ENCODE peak calls at places on chromosome 15, in five cellular contexts. One of them, this sample, is unnamed.

GRCh38 chr15:82595766-82596165 is 51.4 kb downstream of the CPEB1 start:
- DNase-seq in substantia nigra: no peak
- DNase-seq in EL: no peak
- DNase-seq in activated naive CD4-positive, alpha-beta T cell treated with Interleukin-2 at 50 U/mL for 16 hours: no peak
- DNase-seq in posterior cingulate gyrus: no peak
- DNase-seq in this sample: no peak

GRCh38 chr15:85491663-85492062 is 111.3 kb downstream of the AKAP13 start:
- DNase-seq in substantia nigra: no peak
- DNase-seq in EL: no peak
- DNase-seq in activated naive CD4-positive, alpha-beta T cell treated with Interleukin-2 at 50 U/mL for 16 hours: no peak
- DNase-seq in posterior cingulate gyrus: no peak
- DNase-seq in this sample: no peak

GRCh38 chr15:100880139-100880896 is 687 bp downstream of the ALDH1A3 start:
- DNase-seq in substantia nigra: no peak
- DNase-seq in EL: peak
- DNase-seq in activated naive CD4-positive, alpha-beta T cell treated with Interleukin-2 at 50 U/mL for 16 hours: no peak
- DNase-seq in posterior cingulate gyrus: no peak
- DNase-seq in this sample: no peak

GRCh38 chr15:67074886-67075229 is 9.5 kb downstream of the SMAD3 start:
- DNase-seq in substantia nigra: no peak
- DNase-seq in EL: peak
- DNase-seq in activated naive CD4-positive, alpha-beta T cell treated with Interleukin-2 at 50 U/mL for 16 hours: no peak
- DNase-seq in posterior cingulate gyrus: no peak
- DNase-seq in this sample: no peak

GRCh38 chr15:100891316-100892012 is 11.8 kb downstream of the ALDH1A3 start:
- DNase-seq in substantia nigra: peak
- DNase-seq in EL: peak
- DNase-seq in activated naive CD4-positive, alpha-beta T cell treated with Interleukin-2 at 50 U/mL for 16 hours: no peak
- DNase-seq in posterior cingulate gyrus: no peak
- DNase-seq in this sample: peak

GRCh38 chr15:65818927-65819562 is 27.0 kb upstream of the DENND4A start:
- DNase-seq in substantia nigra: no peak
- DNase-seq in EL: no peak
- DNase-seq in activated naive CD4-positive, alpha-beta T cell treated with Interleukin-2 at 50 U/mL for 16 hours: no peak
- DNase-seq in posterior cingulate gyrus: no peak
- DNase-seq in this sample: no peak

GRCh38 chr15:66883322-66883911 is 181.4 kb downstream of the SMAD6 start:
- DNase-seq in substantia nigra: peak
- DNase-seq in EL: peak
- DNase-seq in activated naive CD4-positive, alpha-beta T cell treated with Interleukin-2 at 50 U/mL for 16 hours: no peak
- DNase-seq in posterior cingulate gyrus: peak
- DNase-seq in this sample: peak

GRCh38 chr15:44676676-44677075 is 13.2 kb upstream of the SPG11 start:
- DNase-seq in substantia nigra: no peak
- DNase-seq in EL: no peak
- DNase-seq in activated naive CD4-positive, alpha-beta T cell treated with Interleukin-2 at 50 U/mL for 16 hours: peak
- DNase-seq in posterior cingulate gyrus: no peak
- DNase-seq in this sample: no peak

GRCh38 chr15:81385110-81386076 is 11.4 kb upstream of the TMC3 start:
- DNase-seq in substantia nigra: no peak
- DNase-seq in EL: no peak
- DNase-seq in activated naive CD4-positive, alpha-beta T cell treated with Interleukin-2 at 50 U/mL for 16 hours: no peak
- DNase-seq in posterior cingulate gyrus: no peak
- DNase-seq in this sample: no peak

GRCh38 chr15:38411902-38412301 is 42.0 kb upstream of the FAM98B start:
- DNase-seq in substantia nigra: no peak
- DNase-seq in EL: no peak
- DNase-seq in activated naive CD4-positive, alpha-beta T cell treated with Interleukin-2 at 50 U/mL for 16 hours: no peak
- DNase-seq in posterior cingulate gyrus: no peak
- DNase-seq in this sample: peak

GRCh38 chr15:66269326-66270090 is 16.0 kb upstream of the MEGF11 start:
- DNase-seq in substantia nigra: no peak
- DNase-seq in EL: peak
- DNase-seq in activated naive CD4-positive, alpha-beta T cell treated with Interleukin-2 at 50 U/mL for 16 hours: no peak
- DNase-seq in posterior cingulate gyrus: peak
- DNase-seq in this sample: peak

GRCh38 chr15:94453227-94453626 is 221.9 kb downstream of the MCTP2 start:
- DNase-seq in substantia nigra: no peak
- DNase-seq in EL: no peak
- DNase-seq in activated naive CD4-positive, alpha-beta T cell treated with Interleukin-2 at 50 U/mL for 16 hours: no peak
- DNase-seq in posterior cingulate gyrus: no peak
- DNase-seq in this sample: no peak

GRCh38 chr15:76340802-76341365 is 4.3 kb downstream of the ISL2 start:
- DNase-seq in substantia nigra: no peak
- DNase-seq in EL: no peak
- DNase-seq in activated naive CD4-positive, alpha-beta T cell treated with Interleukin-2 at 50 U/mL for 16 hours: peak
- DNase-seq in posterior cingulate gyrus: no peak
- DNase-seq in this sample: no peak

GRCh38 chr15:75145027-75145841 is 56.4 kb upstream of the C15orf39 start:
- DNase-seq in substantia nigra: no peak
- DNase-seq in EL: peak
- DNase-seq in activated naive CD4-positive, alpha-beta T cell treated with Interleukin-2 at 50 U/mL for 16 hours: no peak
- DNase-seq in posterior cingulate gyrus: no peak
- DNase-seq in this sample: no peak

GRCh38 chr15:95741830-95742229 is 588.7 kb upstream of the NR2F2 start:
- DNase-seq in substantia nigra: no peak
- DNase-seq in EL: no peak
- DNase-seq in activated naive CD4-positive, alpha-beta T cell treated with Interleukin-2 at 50 U/mL for 16 hours: no peak
- DNase-seq in posterior cingulate gyrus: no peak
- DNase-seq in this sample: no peak

GRCh38 chr15:28178290-28178689 is 79.2 kb upstream of the OCA2 start:
- DNase-seq in substantia nigra: no peak
- DNase-seq in EL: no peak
- DNase-seq in activated naive CD4-positive, alpha-beta T cell treated with Interleukin-2 at 50 U/mL for 16 hours: no peak
- DNase-seq in posterior cingulate gyrus: no peak
- DNase-seq in this sample: no peak

GRCh38 chr15:72797338-72797689 is 13.8 kb upstream of the ADPGK start:
- DNase-seq in substantia nigra: no peak
- DNase-seq in EL: no peak
- DNase-seq in activated naive CD4-positive, alpha-beta T cell treated with Interleukin-2 at 50 U/mL for 16 hours: no peak
- DNase-seq in posterior cingulate gyrus: no peak
- DNase-seq in this sample: peak

GRCh38 chr15:28989239-28989830 is 103.6 kb downstream of the APBA2 start:
- DNase-seq in substantia nigra: peak
- DNase-seq in EL: peak
- DNase-seq in activated naive CD4-positive, alpha-beta T cell treated with Interleukin-2 at 50 U/mL for 16 hours: no peak
- DNase-seq in posterior cingulate gyrus: peak
- DNase-seq in this sample: peak

GRCh38 chr15:40162552-40162951 is 1.7 kb downstream of the BUB1B start:
- DNase-seq in substantia nigra: no peak
- DNase-seq in EL: no peak
- DNase-seq in activated naive CD4-positive, alpha-beta T cell treated with Interleukin-2 at 50 U/mL for 16 hours: no peak
- DNase-seq in posterior cingulate gyrus: no peak
- DNase-seq in this sample: no peak

GRCh38 chr15:55884223-55884622 is 109.2 kb downstream of the NEDD4 start:
- DNase-seq in substantia nigra: no peak
- DNase-seq in EL: no peak
- DNase-seq in activated naive CD4-positive, alpha-beta T cell treated with Interleukin-2 at 50 U/mL for 16 hours: no peak
- DNase-seq in posterior cingulate gyrus: no peak
- DNase-seq in this sample: no peak

GRCh38 chr15:31263751-31264533 is 62.7 kb upstream of the KLF13 start:
- DNase-seq in substantia nigra: peak
- DNase-seq in EL: no peak
- DNase-seq in activated naive CD4-positive, alpha-beta T cell treated with Interleukin-2 at 50 U/mL for 16 hours: peak
- DNase-seq in posterior cingulate gyrus: no peak
- DNase-seq in this sample: peak

GRCh38 chr15:69973102-69973714 is 124.5 kb downstream of the TLE3 start:
- DNase-seq in substantia nigra: no peak
- DNase-seq in EL: peak
- DNase-seq in activated naive CD4-positive, alpha-beta T cell treated with Interleukin-2 at 50 U/mL for 16 hours: peak
- DNase-seq in posterior cingulate gyrus: no peak
- DNase-seq in this sample: no peak

GRCh38 chr15:62444104-62445027 is 279.3 kb upstream of the C2CD4B start:
- DNase-seq in substantia nigra: no peak
- DNase-seq in EL: peak
- DNase-seq in activated naive CD4-positive, alpha-beta T cell treated with Interleukin-2 at 50 U/mL for 16 hours: no peak
- DNase-seq in posterior cingulate gyrus: peak
- DNase-seq in this sample: peak

GRCh38 chr15:75727851-75728715 is 15.4 kb upstream of the CSPG4 start:
- DNase-seq in substantia nigra: peak
- DNase-seq in EL: peak
- DNase-seq in activated naive CD4-positive, alpha-beta T cell treated with Interleukin-2 at 50 U/mL for 16 hours: peak
- DNase-seq in posterior cingulate gyrus: peak
- DNase-seq in this sample: peak

GRCh38 chr15:42772126-42772525 is 35.2 kb upstream of the CDAN1 start:
- DNase-seq in substantia nigra: no peak
- DNase-seq in EL: no peak
- DNase-seq in activated naive CD4-positive, alpha-beta T cell treated with Interleukin-2 at 50 U/mL for 16 hours: no peak
- DNase-seq in posterior cingulate gyrus: no peak
- DNase-seq in this sample: no peak

GRCh38 chr15:25186411-25186810 is 231.6 kb downstream of the SNRPN start:
- DNase-seq in substantia nigra: no peak
- DNase-seq in EL: no peak
- DNase-seq in activated naive CD4-positive, alpha-beta T cell treated with Interleukin-2 at 50 U/mL for 16 hours: no peak
- DNase-seq in posterior cingulate gyrus: no peak
- DNase-seq in this sample: no peak

GRCh38 chr15:89155656-89156055 is 65.7 kb downstream of the RLBP1 start:
- DNase-seq in substantia nigra: no peak
- DNase-seq in EL: no peak
- DNase-seq in activated naive CD4-positive, alpha-beta T cell treated with Interleukin-2 at 50 U/mL for 16 hours: no peak
- DNase-seq in posterior cingulate gyrus: no peak
- DNase-seq in this sample: no peak

GRCh38 chr15:33864360-33865075 is 103.8 kb upstream of the CHRM5 start:
- DNase-seq in substantia nigra: no peak
- DNase-seq in EL: no peak
- DNase-seq in activated naive CD4-positive, alpha-beta T cell treated with Interleukin-2 at 50 U/mL for 16 hours: no peak
- DNase-seq in posterior cingulate gyrus: no peak
- DNase-seq in this sample: no peak

GRCh38 chr15:82621970-82622369 is 25.2 kb downstream of the CPEB1 start:
- DNase-seq in substantia nigra: no peak
- DNase-seq in EL: no peak
- DNase-seq in activated naive CD4-positive, alpha-beta T cell treated with Interleukin-2 at 50 U/mL for 16 hours: no peak
- DNase-seq in posterior cingulate gyrus: no peak
- DNase-seq in this sample: no peak

GRCh38 chr15:41936649-41937567 is 35.4 kb downstream of the EHD4 start:
- DNase-seq in substantia nigra: no peak
- DNase-seq in EL: no peak
- DNase-seq in activated naive CD4-positive, alpha-beta T cell treated with Interleukin-2 at 50 U/mL for 16 hours: peak
- DNase-seq in posterior cingulate gyrus: no peak
- DNase-seq in this sample: peak

GRCh38 chr15:25501828-25502446 is 63.1 kb upstream of the UBE3A start:
- DNase-seq in substantia nigra: no peak
- DNase-seq in EL: peak
- DNase-seq in activated naive CD4-positive, alpha-beta T cell treated with Interleukin-2 at 50 U/mL for 16 hours: no peak
- DNase-seq in posterior cingulate gyrus: no peak
- DNase-seq in this sample: peak

GRCh38 chr15:74839526-74840395 is 3.2 kb downstream of the ULK3 start:
- DNase-seq in substantia nigra: no peak
- DNase-seq in EL: no peak
- DNase-seq in activated naive CD4-positive, alpha-beta T cell treated with Interleukin-2 at 50 U/mL for 16 hours: no peak
- DNase-seq in posterior cingulate gyrus: no peak
- DNase-seq in this sample: no peak

GRCh38 chr15:85470549-85471271 is 90.3 kb downstream of the AKAP13 start:
- DNase-seq in substantia nigra: no peak
- DNase-seq in EL: no peak
- DNase-seq in activated naive CD4-positive, alpha-beta T cell treated with Interleukin-2 at 50 U/mL for 16 hours: no peak
- DNase-seq in posterior cingulate gyrus: no peak
- DNase-seq in this sample: no peak